ENCODE peak calls at places on chromosomes 7 and 10, in five cellular contexts. I, M, K, Z and G are unnamed samples. For H3K4me1, the result is how much of the 10 kb centered on the place peaks cover.

GRCh38 chr7:119270644-119271043 is 1002.3 kb upstream of the KCND2 start:
- DNase-seq in M (no peak), I (no peak), Z (no peak), K (no peak), G (no peak)

GRCh38 chr10:102796407-102797176 is 40.6 kb downstream of the CYP17A1 start:
- DNase-seq in Z (no peak), I (peak), K (no peak), M (no peak), G (no peak)

GRCh38 chr10:15266117-15266516 is 97.6 kb upstream of the NMT2 start:
- DNase-seq in I (no peak), K (no peak), Z (no peak), M (no peak), G (no peak)

GRCh38 chr10:121303273-121303890 is 294.9 kb downstream of the FGFR2 start:
- DNase-seq in M (no peak), K (no peak), Z (no peak), I (no peak), G (no peak)

GRCh38 chr10:88926484-88927249 is 25.9 kb downstream of the ACTA2 start:
- DNase-seq in M (no peak), Z (no peak), K (no peak), I (peak), G (no peak)

GRCh38 chr7:15368653-15369052 is 193.2 kb downstream of the AGMO start:
- DNase-seq in K (no peak), M (no peak), Z (no peak), I (no peak), G (no peak)

GRCh38 chr7:154984601-154985188 is 18.2 kb downstream of the PAXIP1 start:
- DNase-seq in I (no peak), K (no peak), Z (no peak), M (peak), G (no peak)

GRCh38 chr7:77727936-77728701 is 31.9 kb downstream of the RSBN1L start:
- DNase-seq in Z (peak), I (peak), K (no peak), M (peak), G (peak)

GRCh38 chr7:139776486-139777303 is 1.1 kb downstream of the HIPK2 start:
- DNase-seq in I (peak), K (peak), M (peak), Z (peak), G (peak)

GRCh38 chr7:76394962-76395361 is 14.5 kb downstream of the SSC4D start:
- DNase-seq in K (no peak), Z (no peak), M (no peak), I (no peak), G (no peak)

GRCh38 chr10:42850931-42851330 is 68.3 kb downstream of the BMS1 start:
- DNase-seq in M (no peak), I (peak), Z (no peak), K (no peak), G (no peak)

GRCh38 chr10:31603245-31604087 is 284.4 kb downstream of the ZEB1 start:
- DNase-seq in K (peak), Z (peak), M (peak), I (peak), G (peak)

GRCh38 chr7:71266912-71267311 is 135.0 kb downstream of the GALNT17 start:
- DNase-seq in I (no peak), M (no peak), Z (no peak), K (no peak), G (no peak)

GRCh38 chr7:55484241-55484640 is 88.1 kb downstream of the VOPP1 start:
- DNase-seq in M (no peak), Z (no peak), I (no peak), K (no peak), G (no peak)

GRCh38 chr7:35908305-35909223 is 107.7 kb downstream of the SEPTIN7 start:
- DNase-seq in M (no peak), Z (no peak), K (no peak), I (no peak), G (no peak)

GRCh38 chr7:12684733-12685132 is 2.7 kb upstream of the ARL4A start:
- DNase-seq in M (no peak), I (no peak), Z (no peak), K (no peak), G (no peak)

GRCh38 chr7:92754756-92755581 is 81.4 kb downstream of the CDK6 start:
- DNase-seq in Z (peak), K (no peak), I (no peak), M (peak), G (no peak)

GRCh38 chr10:72832701-72833100 is 60.8 kb upstream of the OIT3 start:
- DNase-seq in K (no peak), Z (no peak), I (peak), M (no peak), G (no peak)

GRCh38 chr10:73920084-73920483 is 9.2 kb downstream of the PLAU start:
- DNase-seq in M (peak), Z (no peak), K (no peak), I (no peak), G (no peak)

GRCh38 chr7:7970620-7971307 is 2.2 kb downstream of the GLCCI1 start:
- DNase-seq in M (peak), K (no peak), Z (no peak), I (peak), G (no peak)

GRCh38 chr10:128684215-128684614 is 558.0 kb upstream of the MKI67 start:
- DNase-seq in Z (no peak), K (no peak), I (no peak), M (no peak), G (no peak)

GRCh38 chr10:124196659-124197058 is 103.3 kb upstream of the CHST15 start:
- DNase-seq in M (no peak), K (no peak), Z (no peak), I (no peak), G (no peak)

GRCh38 chr7:46525876-46526275 is 604.8 kb upstream of the IGFBP3 start:
- DNase-seq in K (no peak), I (no peak), M (no peak), Z (no peak), G (no peak)

GRCh38 chr7:36795451-36796021 is 71.2 kb upstream of the AOAH start:
- DNase-seq in K (no peak), I (no peak), M (no peak), Z (no peak), G (peak)

GRCh38 chr7:157498690-157499089 is 161.9 kb downstream of the DNAJB6 start:
- DNase-seq in Z (no peak), M (no peak), K (no peak), I (no peak), G (no peak)

GRCh38 chr10:126663328-126663727 is 7.2 kb downstream of the C10orf90 start:
- DNase-seq in K (no peak), Z (no peak), I (no peak), M (no peak), G (no peak)

GRCh38 chr7:105675873-105676484 is 94.7 kb upstream of the EFCAB10 start:
- DNase-seq in I (no peak), K (no peak), M (no peak), Z (no peak), G (no peak)

GRCh38 chr10:73955719-73956118 is 42.2 kb upstream of the VCL start:
- DNase-seq in M (no peak), I (no peak), Z (no peak), K (no peak), G (no peak)

GRCh38 chr7:143898810-143899209 is 3.2 kb downstream of the TCAF1 start:
- DNase-seq in I (no peak), Z (no peak), K (no peak), M (no peak), G (no peak)

GRCh38 chr7:55476071-55476803 is 96.1 kb downstream of the VOPP1 start:
- DNase-seq in I (peak), K (no peak), M (no peak), Z (no peak), G (no peak)

GRCh38 chr7:44735403-44736165 is 13.1 kb upstream of the ZMIZ2 start:
- DNase-seq in K (peak), Z (no peak), M (no peak), I (peak), G (peak)

GRCh38 chr10:65550761-65551160 is 1375.1 kb upstream of the LRRTM3 start:
- DNase-seq in M (no peak), I (no peak), Z (no peak), K (no peak), G (no peak)

GRCh38 chr10:132232981-132233380 is 46.2 kb downstream of the DPYSL4 start:
- DNase-seq in M (no peak), K (no peak), I (no peak), Z (no peak), G (no peak)

GRCh38 chr7:48089415-48089975 is 430 bp downstream of the UPP1 start:
- DNase-seq in M (peak), Z (peak), I (no peak), K (no peak), G (no peak)

GRCh38 chr10:110528224-110528997 is 30.7 kb downstream of the DUSP5 start:
- DNase-seq in K (no peak), I (no peak), Z (no peak), M (no peak), G (no peak)

GRCh38 chr10:77949167-77949566 is 22.6 kb upstream of the DLG5 start:
- DNase-seq in Z (no peak), K (peak), I (peak), M (no peak), G (no peak)

GRCh38 chr10:78865518-78865835 is 203.3 kb upstream of the ZMIZ1 start:
- DNase-seq in K (no peak), M (no peak), Z (no peak), I (peak), G (no peak)

DNA sequence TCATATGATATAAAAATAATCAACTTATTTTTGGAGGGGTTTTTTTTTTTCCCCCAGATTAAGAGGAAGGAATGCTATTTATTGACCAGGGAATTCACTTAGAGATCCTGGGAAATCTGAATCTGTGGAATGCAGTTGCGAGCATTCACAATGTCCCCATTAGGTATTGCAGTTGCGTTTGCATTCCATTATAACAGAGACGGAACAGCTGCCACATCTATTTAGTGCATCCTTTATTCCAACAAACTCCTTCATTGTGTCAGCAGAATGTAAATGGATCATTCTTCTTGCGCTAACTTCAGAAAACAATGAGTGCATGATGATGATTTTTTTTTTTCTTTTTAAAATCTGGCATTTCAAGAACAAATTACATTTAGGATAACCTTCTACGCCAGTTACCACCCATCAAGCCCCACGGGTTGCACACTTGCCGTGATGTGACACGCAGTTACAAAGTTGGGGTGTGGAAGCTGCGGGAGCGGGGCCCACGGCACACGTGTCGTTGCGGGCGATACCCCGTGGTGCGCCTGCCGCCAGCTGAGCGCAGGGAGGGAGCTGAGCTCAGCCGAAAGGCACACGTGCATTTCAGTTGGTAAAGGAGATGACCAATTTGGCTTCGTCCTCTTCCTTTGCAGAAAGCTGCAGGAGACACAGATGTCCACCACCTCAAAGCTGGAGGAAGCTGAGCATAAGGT is 175.5 kb upstream of the SH2B2 start:
- DNase-seq in Z (no peak), M (no peak), I (no peak), K (no peak), G (no peak)
- TF ChIP-seq SMC3 in Z (no peak), M (no peak), I (no peak), K (no peak), G (no peak)

GRCh38 chr10:50621981-50622496 is 1.7 kb downstream of the SGMS1 start:
- DNase-seq in Z (peak), K (peak), I (peak), M (peak), G (peak)
- H3K4me1 ChIP-seq in Z (under half), K (under half), I (under half), M (under half), G (under half)

GRCh38 chr10:98364432-98365102 is 50.4 kb downstream of the PYROXD2 start:
- DNase-seq in M (no peak), Z (no peak), I (no peak), K (no peak), G (no peak)

GRCh38 chr10:98365698-98366530 is 49.1 kb downstream of the PYROXD2 start:
- DNase-seq in M (no peak), I (no peak), Z (no peak), K (no peak), G (no peak)

GRCh38 chr10:98368644-98369043 is 46.3 kb downstream of the PYROXD2 start:
- DNase-seq in M (no peak), I (no peak), Z (no peak), K (no peak), G (no peak)

GRCh38 chr10:98369801-98370200 is 45.2 kb downstream of the PYROXD2 start:
- DNase-seq in Z (no peak), M (no peak), I (no peak), K (no peak), G (no peak)

GRCh38 chr10:98367626-98368451 is 47.1 kb downstream of the PYROXD2 start:
- DNase-seq in M (no peak), I (no peak), K (no peak), Z (no peak), G (no peak)
- TF ChIP-seq SMC3 in M (no peak), I (no peak), K (no peak), Z (no peak), G (no peak)

DNA sequence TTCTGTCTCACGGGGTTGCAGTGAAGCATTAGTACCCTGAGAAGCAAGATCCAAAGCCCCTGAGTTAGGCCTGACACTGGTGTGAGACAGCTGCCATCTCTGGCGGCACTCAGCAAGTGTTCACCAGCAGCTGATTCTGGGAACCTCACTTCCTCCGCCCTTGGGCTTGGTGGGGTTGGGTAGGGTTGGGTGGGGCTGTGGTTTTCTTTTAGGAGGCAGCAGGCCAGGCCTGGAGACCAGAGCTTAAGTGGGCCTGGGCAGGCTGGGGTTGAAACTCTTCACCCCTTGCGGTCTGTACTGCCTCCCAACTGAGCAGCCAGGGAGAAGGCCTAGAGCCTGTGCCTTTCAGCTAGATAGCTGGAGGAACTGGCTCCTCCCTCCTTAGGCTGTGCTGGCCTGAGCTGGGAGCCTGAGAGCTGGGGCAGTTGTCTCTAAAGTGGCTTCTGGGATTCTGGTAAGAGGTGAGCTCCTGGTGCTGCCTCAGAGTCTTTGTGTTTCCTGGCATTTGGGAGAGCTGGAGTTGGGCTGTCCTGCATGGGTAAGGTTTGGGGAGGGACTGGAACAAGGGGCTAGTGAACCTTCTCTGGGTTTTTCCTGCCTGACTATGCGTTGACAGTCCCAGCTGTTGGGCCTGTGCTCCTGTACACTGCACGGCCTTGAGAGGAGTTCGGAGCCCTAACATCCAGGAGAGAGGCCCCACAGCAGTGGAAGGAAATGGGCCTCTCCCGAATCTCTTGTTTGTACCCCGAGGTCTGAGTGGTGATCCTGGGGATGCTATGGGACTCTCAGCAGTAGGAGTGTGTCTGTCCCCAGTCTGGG is 5.1 kb downstream of the TSPAN14 start:
- DNase-seq in M (peak), K (no peak), I (no peak), Z (peak), G (no peak)
- H3K4me1 ChIP-seq in M (half or more), K (half or more), I (under half), Z (half or more), G (half or more)